ENCODE peak calls at places on chromosomes 13 and 19, in five cellular contexts. K is psoas muscle; O is stimulated activated naive CD8-positive, alpha-beta T cell treated with anti-CD3 and anti-CD28 coated beads, Interleukin-15, Interleukin-2, amounts not matched to agents 100 U/mL and 50 U/mL, for 24 hours; B is endothelial cell; H is stimulated activated CD8-positive, alpha-beta memory T cell treated with anti-CD3 and anti-CD28 coated beads, Interleukin-4, amount 100 ng/mL, for 48 hours. Z is an unnamed sample.

GRCh38 chr13:114054269-114054668 is 78.2 kb downstream of the RASA3 start:
- DNase-seq in K (no peak), O (peak), B (no peak), H (peak), Z (no peak)

GRCh38 chr13:49643003-49643651 is 14.8 kb downstream of the ARL11 start:
- DNase-seq in K (no peak), O (no peak), B (no peak), H (no peak), Z (no peak)

GRCh38 chr13:57633950-57634828 is 2.6 kb downstream of the PCDH17 start:
- DNase-seq in K (no peak), O (peak), B (peak), H (no peak), Z (peak)

GRCh38 chr13:45297456-45298205 is 43.4 kb downstream of the TPT1 start:
- DNase-seq in K (no peak), O (no peak), B (no peak), H (peak), Z (no peak)

GRCh38 chr13:32059511-32059984 is 28.0 kb downstream of the FRY start:
- DNase-seq in K (no peak), O (no peak), B (no peak), H (no peak), Z (no peak)

GRCh38 chr19:2289714-2290435 is 7.9 kb upstream of the PEAK3 start:
- DNase-seq in K (peak), O (peak), B (no peak), H (peak), Z (peak)

GRCh38 chr13:99886706-99887105 is 84.9 kb downstream of the ZIC5 start:
- DNase-seq in K (no peak), O (no peak), B (no peak), H (no peak), Z (no peak)

GRCh38 chr13:78319101-78319627 is 284.2 kb downstream of the POU4F1 start:
- DNase-seq in K (no peak), O (no peak), B (no peak), H (no peak), Z (no peak)

GRCh38 chr19:3725640-3726310 is 17.6 kb downstream of the TJP3 start:
- DNase-seq in K (no peak), O (no peak), B (no peak), H (no peak), Z (no peak)

GRCh38 chr13:41546372-41547252 is 89.3 kb downstream of the RGCC start:
- DNase-seq in K (no peak), O (peak), B (no peak), H (peak), Z (no peak)

GRCh38 chr13:101706651-101707050 is 254.2 kb downstream of the ITGBL1 start:
- DNase-seq in K (peak), O (no peak), B (peak), H (no peak), Z (no peak)

GRCh38 chr19:7916137-7916907 is 1.7 kb downstream of the TGFBR3L start:
- DNase-seq in K (no peak), O (peak), B (no peak), H (peak), Z (peak)

GRCh38 chr13:89382986-89383385 is 1711.8 kb downstream of the SLITRK5 start:
- DNase-seq in K (no peak), O (no peak), B (no peak), H (no peak), Z (no peak)

Z was measured in left ventricle myocardium superior.